ENCODE peak calls at places on chromosome 21, in ten cellular contexts. B, P, Q, R, V, S, A, M, L and Z are unnamed samples. For H3K9me3, the result is how much of the 10 kb centered on the place peaks cover.

GRCh38 chr21:35371217-35371616 is 322.1 kb upstream of the RUNX1 start:
- DNase-seq in B (no peak), S (no peak), P (no peak), L (no peak), Q (no peak), M (no peak), A (no peak), R (no peak), V (no peak), Z (no peak)

GRCh38 chr21:29333355-29333746 is 34.6 kb downstream of the BACH1 start:
- DNase-seq in M (no peak), A (no peak), V (no peak), L (no peak), B (no peak), Q (no peak), P (no peak), R (no peak), S (no peak), Z (no peak)

GRCh38 chr21:15300131-15300530 is 235.3 kb upstream of the NRIP1 start:
- DNase-seq in L (no peak), A (no peak), S (no peak), P (no peak), V (no peak), M (no peak), B (no peak), Q (no peak), R (no peak), Z (no peak)

GRCh38 chr21:46168659-46169386 is 13.4 kb upstream of the FTCD start:
- DNase-seq in B (no peak), A (no peak), R (no peak), V (no peak), Q (no peak), P (no peak), S (no peak), L (no peak), M (no peak), Z (no peak)

GRCh38 chr21:21151231-21151630 is 153.0 kb downstream of the NCAM2 start:
- DNase-seq in M (no peak), S (no peak), P (no peak), V (no peak), A (no peak), Q (no peak), L (no peak), B (no peak), R (no peak), Z (no peak)

GRCh38 chr21:33266784-33267135 is 593 bp downstream of the IL10RB start:
- DNase-seq in Q (no peak), B (peak), S (peak), V (no peak), P (no peak), M (no peak), R (peak), L (no peak), A (no peak), Z (peak)

GRCh38 chr21:31983120-31983519 is 110.3 kb downstream of the HUNK start:
- DNase-seq in M (peak), B (no peak), L (no peak), Q (no peak), A (no peak), R (no peak), P (no peak), V (no peak), S (no peak), Z (no peak)

GRCh38 chr21:46114963-46115362 is 17.1 kb downstream of the COL6A2 start:
- DNase-seq in P (no peak), S (peak), R (no peak), Q (peak), M (no peak), V (no peak), L (no peak), B (no peak), A (no peak), Z (no peak)

GRCh38 chr21:32386195-32386870 is 6.5 kb downstream of the URB1 start:
- DNase-seq in L (no peak), R (peak), A (no peak), P (no peak), V (no peak), S (no peak), Q (no peak), M (no peak), B (no peak), Z (no peak)

GRCh38 chr21:46139686-46140085 is 15.7 kb downstream of the FTCD start:
- DNase-seq in M (no peak), L (no peak), Q (peak), B (no peak), P (no peak), S (no peak), A (no peak), V (no peak), R (no peak), Z (no peak)

GRCh38 chr21:43207868-43208267 is 39.1 kb downstream of the CRYAA start:
- DNase-seq in R (no peak), L (no peak), S (no peak), V (no peak), P (no peak), A (no peak), B (no peak), Q (no peak), M (peak), Z (no peak)

GRCh38 chr21:35145626-35146236 is 96.6 kb upstream of the RUNX1 start:
- DNase-seq in M (no peak), V (no peak), B (no peak), A (no peak), L (no peak), Q (no peak), P (no peak), R (no peak), S (peak), Z (no peak)

GRCh38 chr21:36323032-36323431 is 3.0 kb downstream of the MORC3 start:
- DNase-seq in L (no peak), P (peak), B (no peak), Q (no peak), M (no peak), R (peak), S (no peak), V (no peak), A (peak), Z (no peak)

GRCh38 chr21:32426592-32427051 is 14.1 kb downstream of the EVA1C start:
- DNase-seq in S (no peak), R (peak), P (no peak), Q (no peak), L (no peak), V (no peak), M (no peak), A (peak), B (no peak), Z (no peak)

GRCh38 chr21:36820176-36821031 is 121.5 kb downstream of the SIM2 start:
- DNase-seq in B (no peak), R (no peak), S (no peak), A (no peak), M (no peak), Q (no peak), V (no peak), L (no peak), P (no peak), Z (no peak)

GRCh38 chr21:32705139-32705538 is 22.7 kb downstream of the SYNJ1 start:
- DNase-seq in A (peak), P (no peak), V (no peak), R (peak), M (no peak), S (no peak), B (no peak), Q (no peak), L (no peak), Z (no peak)

GRCh38 chr21:36780861-36781260 is 81.9 kb downstream of the SIM2 start:
- DNase-seq in M (no peak), V (no peak), A (no peak), B (no peak), Q (no peak), S (no peak), P (no peak), R (no peak), L (no peak), Z (no peak)

GRCh38 chr21:32481875-32482408 is 69.4 kb downstream of the EVA1C start:
- DNase-seq in V (no peak), L (no peak), Q (no peak), R (no peak), S (no peak), A (no peak), B (no peak), M (no peak), P (no peak), Z (no peak)

GRCh38 chr21:21163904-21164303 is 165.7 kb downstream of the NCAM2 start:
- DNase-seq in Q (no peak), B (peak), R (peak), A (peak), L (peak), M (peak), P (peak), V (peak), S (no peak), Z (no peak)

GRCh38 chr21:33245289-33245918 is 15.7 kb downstream of the IFNAR2 start:
- DNase-seq in P (no peak), R (no peak), M (no peak), V (no peak), Q (no peak), B (no peak), L (no peak), A (no peak), S (no peak), Z (no peak)

GRCh38 chr21:29175408-29176147 is 45.1 kb downstream of the MAP3K7CL start:
- DNase-seq in A (peak), B (no peak), L (no peak), Q (no peak), S (no peak), R (peak), V (no peak), P (peak), M (no peak), Z (no peak)

GRCh38 chr21:31630062-31630711 is 29.3 kb upstream of the SOD1 start:
- DNase-seq in V (no peak), Q (no peak), S (peak), M (no peak), A (peak), L (peak), P (peak), R (peak), B (no peak), Z (no peak)

GRCh38 chr21:39676054-39676771 is 63.5 kb downstream of the B3GALT5 start:
- DNase-seq in V (no peak), P (peak), A (no peak), B (no peak), M (no peak), R (peak), Q (no peak), S (no peak), L (no peak), Z (no peak)

GRCh38 chr21:17818158-17819113 is 720 bp downstream of the C21orf91 start:
- DNase-seq in Q (peak), P (peak), L (peak), R (peak), S (no peak), V (peak), M (peak), A (peak), B (peak), Z (peak)

GRCh38 chr21:33125981-33126380 is 56.0 kb downstream of the OLIG1 start:
- DNase-seq in M (no peak), B (no peak), P (no peak), V (peak), Q (no peak), S (no peak), L (no peak), R (no peak), A (no peak), Z (no peak)

GRCh38 chr21:16800536-16800935 is 712.3 kb upstream of the CXADR start:
- DNase-seq in L (no peak), V (no peak), P (no peak), A (no peak), B (no peak), S (no peak), Q (no peak), M (no peak), R (no peak), Z (no peak)

GRCh38 chr21:34911360-34911759 is 137.7 kb downstream of the RUNX1 start:
- DNase-seq in M (no peak), A (no peak), B (no peak), P (no peak), V (no peak), R (no peak), Q (peak), L (no peak), S (no peak), Z (no peak)

GRCh38 chr21:30710499-30710898 is 8.1 kb downstream of the KRTAP21-3 start:
- DNase-seq in B (no peak), V (no peak), A (no peak), M (no peak), R (no peak), Q (no peak), L (no peak), P (no peak), S (no peak), Z (no peak)

GRCh38 chr21:33370292-33370691 is 32.9 kb upstream of the IFNGR2 start:
- DNase-seq in A (no peak), M (no peak), Q (no peak), R (no peak), B (no peak), S (no peak), P (no peak), V (no peak), L (no peak), Z (no peak)

GRCh38 chr21:10641107-10641506 is 119.7 kb downstream of the TPTE start:
- DNase-seq in B (no peak), S (no peak), L (no peak), V (no peak), Q (no peak), P (no peak), A (no peak), M (no peak), R (no peak), Z (no peak)

GRCh38 chr21:10640446-10640845 is 119.1 kb downstream of the TPTE start:
- DNase-seq in A (no peak), S (no peak), M (no peak), R (no peak), Q (no peak), P (no peak), V (no peak), L (no peak), B (no peak), Z (no peak)

GRCh38 chr21:10639123-10639522 is 117.7 kb downstream of the TPTE start:
- DNase-seq in L (no peak), A (no peak), S (no peak), M (no peak), P (no peak), R (no peak), B (no peak), V (no peak), Q (no peak), Z (no peak)
- H3K9me3 ChIP-seq in L (under half), A (under half), S (under half), M (under half), P (under half), R (under half), B (under half), V (under half), Q (half or more), Z (under half)

DNA sequence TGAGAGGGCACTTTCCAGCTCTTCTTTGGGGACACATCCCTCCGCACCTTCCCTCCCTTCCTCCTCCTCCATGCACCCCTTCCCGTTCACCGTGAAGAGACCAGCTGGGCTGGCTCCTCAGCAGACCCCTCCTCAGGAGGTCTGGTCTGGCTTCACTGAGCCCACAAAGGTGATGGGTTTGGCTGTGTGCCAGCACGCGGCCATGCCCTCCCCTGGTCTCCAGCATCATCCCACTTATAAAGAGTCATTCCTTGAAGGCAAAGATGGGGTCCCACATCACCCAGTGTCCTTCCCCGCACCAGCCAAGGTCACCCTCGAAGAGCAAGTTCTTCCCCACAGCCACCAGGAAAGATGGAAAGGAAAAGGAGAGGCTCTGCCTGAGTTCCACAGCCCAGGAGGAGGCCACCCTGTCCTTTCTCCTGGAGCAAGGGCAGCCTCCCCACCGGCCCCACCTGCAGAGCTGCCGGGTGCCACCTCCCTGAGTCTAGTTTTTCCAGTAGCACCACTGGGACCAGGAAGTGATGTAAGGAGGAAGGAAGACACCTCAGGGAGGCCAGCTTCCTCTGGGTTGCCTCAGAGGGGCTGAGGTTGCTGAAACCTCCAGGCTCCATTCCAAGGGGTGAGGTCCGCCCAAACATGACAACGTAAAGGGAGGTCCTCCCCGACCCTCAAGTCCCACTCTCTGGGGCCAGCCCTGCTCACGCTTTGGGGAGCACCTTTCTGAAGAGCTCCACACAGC is 32.7 kb downstream of the RIPK4 start:
- DNase-seq in R (no peak), M (no peak), B (no peak), A (no peak), S (no peak), Q (no peak), P (no peak), L (no peak), V (no peak), Z (no peak)
- H3K9me3 ChIP-seq in R (under half), M (under half), B (under half), A (under half), S (under half), Q (under half), P (under half), L (under half), V (under half), Z (under half)

DNA sequence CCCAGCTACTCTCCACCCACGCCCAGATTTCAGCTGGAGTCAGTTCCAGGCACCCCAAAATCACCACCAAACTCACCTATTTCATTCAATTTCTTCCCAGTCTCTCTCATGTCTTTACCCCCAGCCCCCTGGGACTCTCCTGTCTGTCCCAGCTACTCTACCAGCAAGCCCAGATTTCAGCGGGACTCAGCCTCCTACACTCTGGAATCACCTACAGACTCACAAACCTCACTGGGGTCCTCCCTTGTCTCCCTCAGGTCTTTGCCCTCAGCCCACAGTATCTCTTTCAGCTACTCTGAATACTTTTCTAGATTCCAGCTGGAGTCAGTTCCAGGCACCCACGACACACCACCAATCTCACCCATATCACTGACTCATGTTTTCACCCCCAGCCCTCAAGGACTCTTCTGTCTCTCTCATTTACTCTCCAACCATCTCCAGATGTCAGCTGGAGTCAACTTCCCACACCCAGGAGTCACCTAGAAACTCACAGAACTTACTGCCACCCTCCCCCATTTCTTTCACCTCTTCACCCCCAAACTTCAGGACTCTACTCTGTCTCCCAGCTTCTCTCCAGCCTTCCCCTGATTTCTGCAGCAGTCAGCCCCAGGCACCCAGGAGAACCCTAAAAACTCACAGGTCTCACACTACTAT is 1529.3 kb upstream of the TPTE start:
- DNase-seq in B (no peak), P (no peak), A (no peak), S (no peak), Q (peak), R (no peak), L (no peak), V (no peak), M (no peak), Z (no peak)
- H3K9me3 ChIP-seq in B (under half), P (under half), A (under half), S (under half), Q (half or more), R (under half), L (under half), V (under half), M (under half), Z (under half)

DNA sequence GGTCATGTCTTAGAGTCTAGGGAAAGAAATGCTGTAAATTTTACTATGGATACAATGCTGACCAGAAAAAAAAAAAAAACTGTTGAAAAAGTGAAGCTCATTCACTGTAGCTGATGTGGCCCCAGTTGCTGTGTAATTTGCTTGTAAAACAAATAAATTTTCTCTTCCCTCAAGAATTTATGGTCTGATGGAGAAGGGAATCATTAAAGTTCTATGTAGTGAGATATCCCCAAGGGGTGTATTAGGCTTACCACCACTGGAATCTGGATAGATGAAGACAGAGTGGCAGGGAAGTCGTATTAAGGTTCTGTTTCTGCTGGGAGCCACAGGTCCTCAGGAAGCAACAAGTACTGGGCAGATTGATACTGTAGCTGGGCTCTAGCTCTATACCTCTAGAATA is 860.0 kb downstream of the LTN1 start:
- DNase-seq in S (no peak), P (no peak), A (peak), Q (no peak), V (no peak), L (no peak), B (no peak), M (no peak), R (no peak), Z (no peak)
- H3K9me3 ChIP-seq in S (under half), P (under half), A (under half), Q (under half), V (under half), L (under half), B (under half), M (under half), R (under half), Z (under half)

GRCh38 chr21:44671911-44672310 is 5.2 kb upstream of the KRTAP12-2 start:
- DNase-seq in B (no peak), V (no peak), L (no peak), A (no peak), P (no peak), M (no peak), S (no peak), R (no peak), Q (no peak), Z (no peak)
- H3K9me3 ChIP-seq in B (under half), V (under half), L (under half), A (under half), P (under half), M (under half), S (under half), R (under half), Q (under half), Z (under half)

GRCh38 chr21:44416193-44416592 is 39.1 kb upstream of the LRRC3 start:
- DNase-seq in R (no peak), A (no peak), V (no peak), L (no peak), S (no peak), M (peak), P (no peak), Q (peak), B (no peak), Z (no peak)
- H3K9me3 ChIP-seq in R (under half), A (under half), V (under half), L (under half), S (under half), M (under half), P (under half), Q (under half), B (under half), Z (under half)

GRCh38 chr21:27578741-27579265 is 611.9 kb upstream of the ADAMTS5 start:
- DNase-seq in S (no peak), P (no peak), R (no peak), A (no peak), M (no peak), L (no peak), V (no peak), B (no peak), Q (no peak), Z (no peak)
- H3K9me3 ChIP-seq in S (under half), P (under half), R (under half), A (under half), M (under half), L (under half), V (under half), B (under half), Q (under half), Z (under half)

DNA sequence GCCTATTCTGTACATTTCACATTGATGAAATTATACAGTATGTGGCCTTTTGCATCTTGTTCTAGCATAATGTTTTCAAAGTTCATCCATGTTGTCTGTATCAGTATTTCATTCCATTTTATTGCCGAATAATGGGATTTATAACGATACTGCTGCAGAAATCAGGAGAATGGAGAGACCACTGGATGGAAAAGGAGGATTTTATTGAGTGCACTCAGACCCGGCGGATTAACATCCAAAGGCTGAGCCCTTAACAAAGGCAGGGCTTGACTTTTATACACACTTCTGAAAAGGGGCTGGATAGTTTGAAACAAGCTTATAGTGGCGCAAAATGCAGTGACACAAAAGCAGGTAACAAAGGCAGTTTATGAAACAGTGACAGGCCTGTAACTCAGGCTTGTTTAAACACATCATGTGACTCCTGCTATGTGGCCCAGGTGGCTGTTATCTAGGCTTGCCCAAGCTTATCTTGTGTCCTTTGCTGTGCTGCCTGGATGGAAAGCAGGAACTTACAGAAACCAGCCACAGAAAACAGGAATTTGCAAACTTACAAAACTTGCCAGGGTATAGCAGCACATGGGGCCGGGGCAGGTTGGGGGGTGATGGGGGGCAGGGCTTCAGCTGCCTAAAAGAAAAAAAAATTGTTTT is 32.8 kb upstream of the KCNJ15 start:
- DNase-seq in V (no peak), L (no peak), A (peak), P (peak), M (no peak), S (no peak), B (no peak), R (no peak), Q (no peak), Z (no peak)
- H3K9me3 ChIP-seq in V (under half), L (under half), A (under half), P (under half), M (under half), S (under half), B (under half), R (under half), Q (half or more), Z (under half)